ENCODE peak calls at places on chromosomes 7 and 10, in seven cellular contexts. X is hypothalamus, G is GM04503, B is HFF-Myc, D is NCI-H2029, T is GM13976, N is AG08395. I is an unnamed sample.

GRCh38 chr7:72112530-72112929 is 299.6 kb downstream of the CALN1 start:
- DNase-seq in G (no peak), B (no peak), X (no peak), D (no peak), T (no peak), N (no peak), I (no peak)

GRCh38 chr10:132907901-132908620 is 34.3 kb downstream of the CFAP46 start:
- DNase-seq in N (no peak), T (no peak), D (no peak), B (no peak), X (no peak), G (no peak), I (no peak)

GRCh38 chr10:44261710-44262455 is 123.0 kb downstream of the CXCL12 start:
- DNase-seq in T (peak; percentile 52), B (no peak), G (no peak), X (no peak), N (peak; percentile 70), D (no peak), I (no peak)

GRCh38 chr7:81676813-81677212 is 93.0 kb downstream of the HGF start:
- DNase-seq in G (no peak), N (peak; percentile 21), X (no peak), T (no peak), B (no peak), D (no peak), I (no peak)

GRCh38 chr10:6924166-6924565 is 344.1 kb upstream of the PRKCQ start:
- DNase-seq in T (no peak), G (peak; percentile 6), D (no peak), N (peak; percentile 45), X (no peak), B (no peak), I (no peak)

GRCh38 chr10:125084191-125085186 is 75.9 kb downstream of the CTBP2 start:
- DNase-seq in B (peak; percentile 88), X (no peak), D (peak; percentile 85), N (peak; percentile 96), T (no peak), G (peak; percentile 85), I (no peak)

GRCh38 chr7:84207620-84208019 is 13.0 kb upstream of the SEMA3A start:
- DNase-seq in D (no peak), N (no peak), G (no peak), T (no peak), B (no peak), X (no peak), I (no peak)

GRCh38 chr10:129393812-129394211 is 73.2 kb upstream of the MGMT start:
- DNase-seq in X (no peak), N (no peak), T (no peak), D (no peak), G (no peak), B (no peak), I (no peak)

GRCh38 chr7:76054129-76055120 is 6.5 kb downstream of the MDH2 start:
- DNase-seq in X (no peak), N (peak; percentile 29), B (no peak), D (no peak), T (no peak), G (no peak), I (no peak)

GRCh38 chr10:127300868-127301321 is 104.5 kb upstream of the INSYN2A start:
- DNase-seq in N (no peak), T (no peak), G (no peak), X (no peak), B (no peak), D (no peak), I (no peak)

I was measured in stimulated activated naive B cell treated with anti-CD40 and anti-IgM and Interleukin-4, amounts not matched to agents 10 μg/mL and 1 μg/mL and 100 μg/mL, for 72 hours.